ENCODE peak calls at places on chromosome 14, in seven cellular contexts. Q is naive thymus-derived CD8-positive, alpha-beta T cell; H is glutamatergic neuron; A is NCI-H1436; M is fibroblast of lung; S is OCI-LY7; I is Calu3. O is an unnamed sample.

GRCh38 chr14:55133416-55133815 is 4.4 kb downstream of the LGALS3 start:
- DNase-seq in Q (no peak), H (no peak), A (no peak), M (peak; percentile 48), S (no peak), I (no peak), O (no peak)

GRCh38 chr14:94396628-94397210 is 8.3 kb upstream of the SERPINA1 start:
- DNase-seq in Q (no peak), H (no peak), A (no peak), M (no peak), S (no peak), I (no peak), O (no peak)

GRCh38 chr14:23078692-23079116 is 16.2 kb downstream of the ACIN1 start:
- DNase-seq in Q (no peak), H (no peak), A (no peak), M (peak; percentile 94), S (no peak), I (peak; percentile 40), O (no peak)

GRCh38 chr14:106694638-106695393 is 1168.4 kb downstream of the TMEM121 start:
- DNase-seq in Q (peak; percentile 62), H (no peak), A (no peak), M (no peak), S (no peak), I (no peak), O (no peak)

GRCh38 chr14:79356040-79356439 is 855.3 kb downstream of the DIO2 start:
- DNase-seq in Q (no peak), H (no peak), A (no peak), M (peak; percentile 22), S (no peak), I (no peak), O (no peak)

GRCh38 chr14:63551338-63551737 is 8.2 kb upstream of the PPP2R5E start:
- DNase-seq in Q (no peak), H (no peak), A (no peak), M (peak; percentile 25), S (no peak), I (no peak), O (no peak)

GRCh38 chr14:51507556-51508511 is 143.9 kb upstream of the FRMD6 start:
- DNase-seq in Q (no peak), H (peak; percentile 30), A (peak; percentile 84), M (peak; percentile 69), S (no peak), I (no peak), O (peak; percentile 57)

GRCh38 chr14:57833304-57833703 is 32.6 kb downstream of the SLC35F4 start:
- DNase-seq in Q (no peak), H (no peak), A (no peak), M (peak; percentile 96), S (no peak), I (peak; percentile 20), O (no peak)

GRCh38 chr14:35854696-35855270 is 28.6 kb downstream of the BRMS1L start:
- DNase-seq in Q (no peak), H (no peak), A (no peak), M (no peak), S (peak; percentile 16), I (no peak), O (no peak)

O was measured in NCI-H1417 treated with DMSO at 0.1 percent for 48 hours.